ENCODE peak calls at places on chromosome X, in nine cellular contexts. One of them, this sample, is unnamed. For H3K4me1 and H3K9me3, the result is how much of the 10 kb centered on the place peaks cover.

GRCh38 chrX:1582686-1583437 is 8.5 kb upstream of the AKAP17A start:
- DNase-seq in transverse colon: no peak
- DNase-seq in PC-3: peak
- DNase-seq in upper lobe of right lung: no peak
- DNase-seq in A549: peak
- DNase-seq in lower lobe of right lung: no peak
- DNase-seq in body of pancreas: no peak
- DNase-seq in right atrium auricular region: peak
- DNase-seq in naive thymus-derived CD4-positive, alpha-beta T cell: no peak
- DNase-seq in this sample: peak

GRCh38 chrX:9166566-9166909 is 132.6 kb upstream of the FAM9B start:
- DNase-seq in A549: peak
- DNase-seq in right atrium auricular region: no peak
- DNase-seq in transverse colon: no peak
- DNase-seq in lower lobe of right lung: no peak
- DNase-seq in upper lobe of right lung: no peak
- DNase-seq in body of pancreas: no peak
- DNase-seq in PC-3: no peak
- DNase-seq in naive thymus-derived CD4-positive, alpha-beta T cell: no peak
- DNase-seq in this sample: no peak

GRCh38 chrX:154918060-154918483 is 31.9 kb downstream of the F8A1 start:
- DNase-seq in upper lobe of right lung: no peak
- DNase-seq in right atrium auricular region: peak
- DNase-seq in body of pancreas: peak
- DNase-seq in transverse colon: peak
- DNase-seq in lower lobe of right lung: no peak
- DNase-seq in naive thymus-derived CD4-positive, alpha-beta T cell: peak
- DNase-seq in A549: peak
- DNase-seq in PC-3: peak
- DNase-seq in this sample: peak

GRCh38 chrX:47556045-47556623 is 4.9 kb upstream of the ARAF start:
- DNase-seq in right atrium auricular region: peak
- DNase-seq in A549: peak
- DNase-seq in transverse colon: peak
- DNase-seq in PC-3: peak
- DNase-seq in naive thymus-derived CD4-positive, alpha-beta T cell: peak
- DNase-seq in lower lobe of right lung: peak
- DNase-seq in upper lobe of right lung: peak
- DNase-seq in body of pancreas: peak
- DNase-seq in this sample: peak

GRCh38 chrX:1453390-1453783 is 678 bp upstream of the ASMTL start:
- DNase-seq in PC-3: no peak
- DNase-seq in A549: peak
- DNase-seq in naive thymus-derived CD4-positive, alpha-beta T cell: no peak
- DNase-seq in body of pancreas: no peak
- DNase-seq in right atrium auricular region: no peak
- DNase-seq in lower lobe of right lung: peak
- DNase-seq in transverse colon: no peak
- DNase-seq in upper lobe of right lung: no peak
- DNase-seq in this sample: peak

GRCh38 chrX:39903343-39903742 is 194.4 kb downstream of the BCOR start:
- DNase-seq in A549: no peak
- DNase-seq in right atrium auricular region: no peak
- DNase-seq in naive thymus-derived CD4-positive, alpha-beta T cell: no peak
- DNase-seq in lower lobe of right lung: no peak
- DNase-seq in transverse colon: no peak
- DNase-seq in body of pancreas: no peak
- DNase-seq in upper lobe of right lung: no peak
- DNase-seq in PC-3: peak
- DNase-seq in this sample: no peak

GRCh38 chrX:54173791-54174190 is 9.3 kb downstream of the FAM120C start:
- DNase-seq in PC-3: no peak
- DNase-seq in transverse colon: no peak
- DNase-seq in A549: no peak
- DNase-seq in naive thymus-derived CD4-positive, alpha-beta T cell: no peak
- DNase-seq in body of pancreas: no peak
- DNase-seq in right atrium auricular region: no peak
- DNase-seq in lower lobe of right lung: no peak
- DNase-seq in upper lobe of right lung: no peak
- DNase-seq in this sample: no peak

GRCh38 chrX:43456056-43456455 is 200.0 kb upstream of the MAOA start:
- DNase-seq in naive thymus-derived CD4-positive, alpha-beta T cell: no peak
- DNase-seq in body of pancreas: no peak
- DNase-seq in PC-3: no peak
- DNase-seq in upper lobe of right lung: no peak
- DNase-seq in lower lobe of right lung: no peak
- DNase-seq in A549: no peak
- DNase-seq in transverse colon: no peak
- DNase-seq in right atrium auricular region: no peak
- DNase-seq in this sample: no peak

GRCh38 chrX:12113321-12113720 is 25.0 kb upstream of the FRMPD4 start:
- DNase-seq in PC-3: peak
- DNase-seq in right atrium auricular region: no peak
- DNase-seq in lower lobe of right lung: no peak
- DNase-seq in upper lobe of right lung: no peak
- DNase-seq in A549: no peak
- DNase-seq in body of pancreas: no peak
- DNase-seq in transverse colon: no peak
- DNase-seq in naive thymus-derived CD4-positive, alpha-beta T cell: no peak
- DNase-seq in this sample: no peak

GRCh38 chrX:42384956-42385355 is 393.0 kb downstream of the PPP1R2C start:
- DNase-seq in upper lobe of right lung: no peak
- DNase-seq in lower lobe of right lung: no peak
- DNase-seq in transverse colon: no peak
- DNase-seq in A549: no peak
- DNase-seq in body of pancreas: no peak
- DNase-seq in PC-3: peak
- DNase-seq in right atrium auricular region: no peak
- DNase-seq in naive thymus-derived CD4-positive, alpha-beta T cell: no peak
- DNase-seq in this sample: no peak

GRCh38 chrX:100512471-100512870 is 72.3 kb upstream of the TNMD start:
- DNase-seq in lower lobe of right lung: no peak
- DNase-seq in A549: peak
- DNase-seq in naive thymus-derived CD4-positive, alpha-beta T cell: peak
- DNase-seq in transverse colon: no peak
- DNase-seq in PC-3: peak
- DNase-seq in upper lobe of right lung: no peak
- DNase-seq in right atrium auricular region: no peak
- DNase-seq in body of pancreas: no peak
- DNase-seq in this sample: no peak

GRCh38 chrX:154512879-154513553 is 3.0 kb downstream of the FAM3A start:
- DNase-seq in lower lobe of right lung: no peak
- DNase-seq in naive thymus-derived CD4-positive, alpha-beta T cell: no peak
- DNase-seq in body of pancreas: no peak
- DNase-seq in PC-3: no peak
- DNase-seq in A549: no peak
- DNase-seq in upper lobe of right lung: no peak
- DNase-seq in right atrium auricular region: no peak
- DNase-seq in transverse colon: no peak
- DNase-seq in this sample: no peak

GRCh38 chrX:15438332-15438731 is 54.1 kb upstream of the VEGFD start:
- DNase-seq in body of pancreas: no peak
- DNase-seq in transverse colon: no peak
- DNase-seq in lower lobe of right lung: no peak
- DNase-seq in upper lobe of right lung: no peak
- DNase-seq in right atrium auricular region: no peak
- DNase-seq in naive thymus-derived CD4-positive, alpha-beta T cell: no peak
- DNase-seq in PC-3: no peak
- DNase-seq in A549: no peak
- DNase-seq in this sample: no peak

GRCh38 chrX:10496345-10496965 is 123.9 kb downstream of the MID1 start:
- DNase-seq in lower lobe of right lung: no peak
- DNase-seq in right atrium auricular region: no peak
- DNase-seq in A549: no peak
- DNase-seq in body of pancreas: no peak
- DNase-seq in upper lobe of right lung: no peak
- DNase-seq in transverse colon: no peak
- DNase-seq in naive thymus-derived CD4-positive, alpha-beta T cell: no peak
- DNase-seq in PC-3: no peak
- DNase-seq in this sample: no peak

GRCh38 chrX:28979876-28980275 is 392.6 kb downstream of the IL1RAPL1 start:
- DNase-seq in transverse colon: no peak
- DNase-seq in right atrium auricular region: no peak
- DNase-seq in naive thymus-derived CD4-positive, alpha-beta T cell: no peak
- DNase-seq in lower lobe of right lung: no peak
- DNase-seq in body of pancreas: no peak
- DNase-seq in PC-3: no peak
- DNase-seq in upper lobe of right lung: no peak
- DNase-seq in A549: no peak
- DNase-seq in this sample: no peak

GRCh38 chrX:1451676-1452496 is 823 bp downstream of the ASMTL start:
- DNase-seq in right atrium auricular region: no peak
- DNase-seq in upper lobe of right lung: peak
- DNase-seq in transverse colon: peak
- DNase-seq in lower lobe of right lung: no peak
- DNase-seq in A549: no peak
- DNase-seq in PC-3: no peak
- DNase-seq in body of pancreas: peak
- DNase-seq in naive thymus-derived CD4-positive, alpha-beta T cell: no peak
- DNase-seq in this sample: no peak

GRCh38 chrX:38968344-38968743 is 167.1 kb downstream of the MID1IP1 start:
- DNase-seq in lower lobe of right lung: no peak
- DNase-seq in transverse colon: no peak
- DNase-seq in body of pancreas: no peak
- DNase-seq in PC-3: no peak
- DNase-seq in naive thymus-derived CD4-positive, alpha-beta T cell: no peak
- DNase-seq in upper lobe of right lung: no peak
- DNase-seq in right atrium auricular region: no peak
- DNase-seq in A549: no peak
- DNase-seq in this sample: no peak

GRCh38 chrX:101347859-101348451 is 587 bp downstream of the TIMM8A start:
- DNase-seq in right atrium auricular region: no peak
- DNase-seq in upper lobe of right lung: no peak
- DNase-seq in body of pancreas: peak
- DNase-seq in PC-3: no peak
- DNase-seq in A549: peak
- DNase-seq in transverse colon: no peak
- DNase-seq in lower lobe of right lung: no peak
- DNase-seq in naive thymus-derived CD4-positive, alpha-beta T cell: no peak
- DNase-seq in this sample: no peak

GRCh38 chrX:111608724-111609123 is 72.2 kb upstream of the ALG13 start:
- DNase-seq in upper lobe of right lung: no peak
- DNase-seq in right atrium auricular region: no peak
- DNase-seq in naive thymus-derived CD4-positive, alpha-beta T cell: no peak
- DNase-seq in A549: no peak
- DNase-seq in transverse colon: no peak
- DNase-seq in lower lobe of right lung: no peak
- DNase-seq in body of pancreas: no peak
- DNase-seq in PC-3: no peak
- DNase-seq in this sample: no peak

GRCh38 chrX:12901486-12901885 is 4.9 kb upstream of the TLR8 start:
- DNase-seq in lower lobe of right lung: peak
- DNase-seq in body of pancreas: peak
- DNase-seq in PC-3: peak
- DNase-seq in upper lobe of right lung: peak
- DNase-seq in transverse colon: peak
- DNase-seq in right atrium auricular region: peak
- DNase-seq in A549: peak
- DNase-seq in naive thymus-derived CD4-positive, alpha-beta T cell: peak
- DNase-seq in this sample: peak

GRCh38 chrX:78140206-78140605 is 756 bp upstream of the TAF9B start:
- DNase-seq in right atrium auricular region: no peak
- DNase-seq in naive thymus-derived CD4-positive, alpha-beta T cell: no peak
- DNase-seq in transverse colon: no peak
- DNase-seq in A549: no peak
- DNase-seq in body of pancreas: no peak
- DNase-seq in PC-3: no peak
- DNase-seq in lower lobe of right lung: no peak
- DNase-seq in upper lobe of right lung: no peak
- DNase-seq in this sample: no peak
- H3K4me3 ChIP-seq in right atrium auricular region: no peak
- H3K4me3 ChIP-seq in naive thymus-derived CD4-positive, alpha-beta T cell: peak
- H3K4me3 ChIP-seq in transverse colon: no peak
- H3K4me3 ChIP-seq in A549: peak
- H3K4me3 ChIP-seq in body of pancreas: no peak
- H3K4me3 ChIP-seq in PC-3: peak
- H3K4me3 ChIP-seq in lower lobe of right lung: peak
- H3K4me3 ChIP-seq in upper lobe of right lung: peak
- H3K4me3 ChIP-seq in this sample: no peak

DNA sequence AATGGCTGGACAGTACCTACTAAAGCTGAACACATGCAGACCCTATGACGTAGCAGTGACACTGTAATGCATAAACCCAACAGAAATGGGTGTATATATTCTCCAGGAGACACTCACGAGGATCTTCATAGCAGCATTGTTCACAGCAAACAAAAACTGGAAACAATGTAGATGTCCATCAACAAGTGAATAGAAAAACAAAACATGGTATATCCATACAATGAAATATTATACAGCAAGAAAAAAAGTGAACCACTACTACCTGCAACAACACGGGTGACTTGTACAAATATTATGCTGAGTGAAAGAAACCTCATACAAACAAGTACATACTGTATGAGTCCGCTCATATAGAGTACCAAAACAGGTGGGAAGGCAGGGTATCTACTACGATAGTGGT is 16.5 kb downstream of the ARHGEF6 start:
- DNase-seq in body of pancreas: no peak
- DNase-seq in lower lobe of right lung: no peak
- DNase-seq in upper lobe of right lung: no peak
- DNase-seq in right atrium auricular region: no peak
- DNase-seq in naive thymus-derived CD4-positive, alpha-beta T cell: no peak
- DNase-seq in A549: no peak
- DNase-seq in PC-3: no peak
- DNase-seq in transverse colon: no peak
- DNase-seq in this sample: no peak
- H3K4me1 ChIP-seq in body of pancreas: under half
- H3K4me1 ChIP-seq in lower lobe of right lung: under half
- H3K4me1 ChIP-seq in upper lobe of right lung: under half
- H3K4me1 ChIP-seq in right atrium auricular region: under half
- H3K4me1 ChIP-seq in naive thymus-derived CD4-positive, alpha-beta T cell: under half
- H3K4me1 ChIP-seq in A549: under half
- H3K4me1 ChIP-seq in PC-3: under half
- H3K4me1 ChIP-seq in transverse colon: under half
- H3K4me1 ChIP-seq in this sample: under half

DNA sequence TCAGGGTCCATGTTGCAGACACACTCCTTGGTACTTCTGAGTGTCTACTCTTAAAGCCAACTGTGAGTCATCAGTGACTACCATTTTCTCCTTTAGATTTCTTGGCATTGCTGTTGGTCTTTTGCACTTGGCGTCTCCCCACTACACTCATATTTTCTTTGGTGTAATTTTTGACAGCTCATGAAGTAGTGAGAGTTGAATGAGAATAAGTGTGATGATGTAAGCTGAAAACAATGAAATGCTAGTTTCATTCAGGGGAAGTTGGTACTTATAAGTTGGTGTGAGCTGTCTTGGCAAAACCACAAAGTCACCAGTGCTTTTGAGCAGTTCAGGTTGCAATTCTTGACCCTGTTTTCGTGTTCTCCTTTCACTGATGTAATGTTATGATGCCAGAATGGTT is 142.9 kb upstream of the ARX start:
- DNase-seq in right atrium auricular region: no peak
- DNase-seq in body of pancreas: no peak
- DNase-seq in upper lobe of right lung: no peak
- DNase-seq in lower lobe of right lung: no peak
- DNase-seq in naive thymus-derived CD4-positive, alpha-beta T cell: no peak
- DNase-seq in transverse colon: no peak
- DNase-seq in PC-3: no peak
- DNase-seq in A549: no peak
- DNase-seq in this sample: no peak
- H3K9me3 ChIP-seq in right atrium auricular region: under half
- H3K9me3 ChIP-seq in body of pancreas: under half
- H3K9me3 ChIP-seq in upper lobe of right lung: under half
- H3K9me3 ChIP-seq in lower lobe of right lung: under half
- H3K9me3 ChIP-seq in naive thymus-derived CD4-positive, alpha-beta T cell: under half
- H3K9me3 ChIP-seq in transverse colon: under half
- H3K9me3 ChIP-seq in PC-3: under half
- H3K9me3 ChIP-seq in A549: under half
- H3K9me3 ChIP-seq in this sample: under half

GRCh38 chrX:80335062-80335830 is 85.0 kb upstream of the TENT5D start:
- DNase-seq in lower lobe of right lung: peak
- DNase-seq in A549: peak
- DNase-seq in body of pancreas: peak
- DNase-seq in naive thymus-derived CD4-positive, alpha-beta T cell: no peak
- DNase-seq in PC-3: peak
- DNase-seq in upper lobe of right lung: peak
- DNase-seq in right atrium auricular region: no peak
- DNase-seq in transverse colon: peak
- DNase-seq in this sample: no peak
- H3K4me3 ChIP-seq in lower lobe of right lung: peak
- H3K4me3 ChIP-seq in A549: peak
- H3K4me3 ChIP-seq in body of pancreas: no peak
- H3K4me3 ChIP-seq in naive thymus-derived CD4-positive, alpha-beta T cell: no peak
- H3K4me3 ChIP-seq in PC-3: peak
- H3K4me3 ChIP-seq in upper lobe of right lung: peak
- H3K4me3 ChIP-seq in right atrium auricular region: peak
- H3K4me3 ChIP-seq in transverse colon: peak
- H3K4me3 ChIP-seq in this sample: no peak

This sample was measured in effector memory CD4-positive, alpha-beta T cell.